ENCODE peak calls at places on chromosome 3, in nine cellular contexts. U, L, E, I, M, N, X, W and Q are unnamed samples.

GRCh38 chr3:143806043-143806442 is 42.2 kb downstream of the SLC9A9 start:
- DNase-seq in U (no peak), L (no peak), E (no peak), I (no peak), M (no peak), N (no peak), X (no peak), W (no peak), Q (no peak)

GRCh38 chr3:39133822-39134221 is 19.6 kb downstream of the CSRNP1 start:
- DNase-seq in U (no peak), L (no peak), E (no peak), I (no peak), M (no peak), N (no peak), X (no peak), W (no peak), Q (no peak)

GRCh38 chr3:162760789-162761188 is 1264.2 kb downstream of the OTOL1 start:
- DNase-seq in U (no peak), L (no peak), E (no peak), I (no peak), M (no peak), N (no peak), X (no peak), W (no peak), Q (no peak)

GRCh38 chr3:43257850-43258249 is 28.5 kb upstream of the SNRK start:
- DNase-seq in U (no peak), L (no peak), E (peak; percentile 18), I (no peak), M (no peak), N (no peak), X (no peak), W (no peak), Q (no peak)

GRCh38 chr3:30199096-30199734 is 407.2 kb upstream of the TGFBR2 start:
- DNase-seq in U (peak; percentile 1), L (no peak), E (no peak), I (peak; percentile 75), M (peak; percentile 68), N (peak; percentile 91), X (peak; percentile 26), W (no peak), Q (no peak)

GRCh38 chr3:133572158-133573053 is 1.1 kb upstream of the CDV3 start:
- DNase-seq in U (no peak), L (no peak), E (no peak), I (peak; percentile 37), M (no peak), N (no peak), X (no peak), W (no peak), Q (no peak)

GRCh38 chr3:156772588-156773206 is 53.5 kb upstream of the LEKR1 start:
- DNase-seq in U (no peak), L (no peak), E (no peak), I (no peak), M (peak; percentile 1), N (no peak), X (no peak), W (no peak), Q (no peak)

GRCh38 chr3:72901840-72902239 is 14.0 kb downstream of the GXYLT2 start:
- DNase-seq in U (no peak), L (no peak), E (no peak), I (no peak), M (no peak), N (no peak), X (no peak), W (no peak), Q (no peak)

GRCh38 chr3:24145981-24146822 is 201.1 kb downstream of the NR1D2 start:
- DNase-seq in U (no peak), L (peak; percentile 74), E (no peak), I (peak; percentile 8), M (no peak), N (no peak), X (no peak), W (no peak), Q (no peak)

GRCh38 chr3:13455644-13456043 is 24.5 kb upstream of the HDAC11 start:
- DNase-seq in U (no peak), L (no peak), E (no peak), I (no peak), M (no peak), N (no peak), X (no peak), W (no peak), Q (no peak)